ENCODE peak calls at places on chromosomes 1 and 21, in ten cellular contexts. T is COR-L47, Y is GM13977, O is GM23248, B is ureter, S is T-helper 9 cell, N is lower leg skin, L is dermis blood vessel endothelial cell, Z is posterior cingulate gyrus, D is head of caudate nucleus. A is an unnamed sample.

GRCh38 chr1:37764888-37765441 is at the start of gene EPHA10:
- DNase-seq in T (peak; percentile 75), Y (no peak), O (no peak), B (no peak), S (no peak), N (no peak), L (no peak), Z (peak; percentile 97), D (peak; percentile 84), A (no peak)

GRCh38 chr1:33905241-33905640 is 41.4 kb downstream of the HMGB4 start:
- DNase-seq in T (no peak), Y (no peak), O (peak; percentile 51), B (no peak), S (no peak), N (no peak), L (no peak), Z (no peak), D (no peak), A (no peak)

GRCh38 chr1:46380004-46380403 is 14.1 kb upstream of the FAAH start:
- DNase-seq in T (no peak), Y (no peak), O (no peak), B (no peak), S (no peak), N (no peak), L (no peak), Z (no peak), D (no peak), A (no peak)

GRCh38 chr1:82969340-82969739 is 1029.6 kb downstream of the TTLL7 start:
- DNase-seq in T (no peak), Y (no peak), O (no peak), B (no peak), S (no peak), N (no peak), L (no peak), Z (no peak), D (no peak), A (no peak)

GRCh38 chr1:111920221-111921024 is 69.0 kb downstream of the KCND3 start:
- DNase-seq in T (peak; percentile 79), Y (no peak), O (peak; percentile 61), B (peak; percentile 53), S (no peak), N (peak; percentile 25), L (no peak), Z (peak; percentile 93), D (peak; percentile 20), A (peak; percentile 54)

GRCh38 chr1:193104496-193104905 is 713 bp downstream of the GLRX2 start:
- DNase-seq in T (peak; percentile 47), Y (peak; percentile 60), O (peak; percentile 78), B (peak; percentile 49), S (no peak), N (peak; percentile 46), L (peak; percentile 63), Z (peak; percentile 95), D (peak; percentile 56), A (peak; percentile 30)

GRCh38 chr1:22662318-22662717 is 9.3 kb downstream of the C1QB start:
- DNase-seq in T (no peak), Y (peak; percentile 44), O (no peak), B (no peak), S (no peak), N (no peak), L (peak; percentile 51), Z (no peak), D (peak; percentile 57), A (no peak)

GRCh38 chr1:147700042-147700711 is 29.9 kb upstream of the ACP6 start:
- DNase-seq in T (peak; percentile 43), Y (peak; percentile 56), O (peak; percentile 88), B (peak; percentile 63), S (peak; percentile 44), N (peak; percentile 41), L (peak; percentile 73), Z (no peak), D (peak; percentile 75), A (peak; percentile 27)

GRCh38 chr1:221777434-221778072 is 35.7 kb upstream of the DUSP10 start:
- DNase-seq in T (no peak), Y (peak; percentile 54), O (no peak), B (no peak), S (peak; percentile 14), N (no peak), L (no peak), Z (no peak), D (no peak), A (no peak)

GRCh38 chr21:45867041-45867630 is 114.4 kb upstream of the COL6A1 start:
- DNase-seq in T (no peak), Y (no peak), O (no peak), B (no peak), S (no peak), N (no peak), L (no peak), Z (no peak), D (no peak), A (no peak)

GRCh38 chr21:17738171-17738953 is 80.8 kb downstream of the C21orf91 start:
- DNase-seq in T (no peak), Y (no peak), O (no peak), B (no peak), S (no peak), N (no peak), L (no peak), Z (no peak), D (no peak), A (no peak)

GRCh38 chr1:187513190-187513589 is 684.4 kb downstream of the PLA2G4A start:
- DNase-seq in T (no peak), Y (no peak), O (peak; percentile 27), B (no peak), S (no peak), N (no peak), L (no peak), Z (no peak), D (no peak), A (no peak)

GRCh38 chr1:87149166-87150065 is 179.3 kb upstream of the LMO4 start:
- DNase-seq in T (peak; percentile 41), Y (no peak), O (peak; percentile 78), B (no peak), S (no peak), N (no peak), L (peak; percentile 3), Z (no peak), D (no peak), A (no peak)